ENCODE peak calls at places on chromosomes 16 and 17, in four cellular contexts. One of them, this sample, is unnamed.

GRCh38 chr16:59612094-59612493 is 878.0 kb upstream of the GOT2 start:
- DNase-seq in fibroblast of villous mesenchyme: no peak
- DNase-seq in thyroid gland: no peak
- DNase-seq in HFF-Myc: no peak
- DNase-seq in this sample: no peak

GRCh38 chr16:89553733-89554132 is 6.7 kb upstream of the RPL13 start:
- DNase-seq in fibroblast of villous mesenchyme: no peak
- DNase-seq in thyroid gland: no peak
- DNase-seq in HFF-Myc: no peak
- DNase-seq in this sample: no peak

GRCh38 chr16:16012144-16012543 is 62.7 kb downstream of the ABCC1 start:
- DNase-seq in fibroblast of villous mesenchyme: no peak
- DNase-seq in thyroid gland: no peak
- DNase-seq in HFF-Myc: no peak
- DNase-seq in this sample: no peak

GRCh38 chr16:73092236-73092781 is 44.4 kb upstream of the ZFHX3 start:
- DNase-seq in fibroblast of villous mesenchyme: no peak
- DNase-seq in thyroid gland: no peak
- DNase-seq in HFF-Myc: no peak
- DNase-seq in this sample: peak

GRCh38 chr16:11964761-11965539 is at the start of gene TNFRSF17:
- DNase-seq in fibroblast of villous mesenchyme: peak
- DNase-seq in thyroid gland: peak
- DNase-seq in HFF-Myc: no peak
- DNase-seq in this sample: peak

GRCh38 chr17:61484174-61484573 is 32.0 kb downstream of the TBX4 start:
- DNase-seq in fibroblast of villous mesenchyme: no peak
- DNase-seq in thyroid gland: no peak
- DNase-seq in HFF-Myc: no peak
- DNase-seq in this sample: no peak

GRCh38 chr16:25118851-25119584 is 7.5 kb downstream of the LCMT1 start:
- DNase-seq in fibroblast of villous mesenchyme: no peak
- DNase-seq in thyroid gland: no peak
- DNase-seq in HFF-Myc: no peak
- DNase-seq in this sample: no peak

GRCh38 chr17:71315568-71315967 is 805.3 kb upstream of the SOX9 start:
- DNase-seq in fibroblast of villous mesenchyme: no peak
- DNase-seq in thyroid gland: no peak
- DNase-seq in HFF-Myc: no peak
- DNase-seq in this sample: no peak

DNA sequence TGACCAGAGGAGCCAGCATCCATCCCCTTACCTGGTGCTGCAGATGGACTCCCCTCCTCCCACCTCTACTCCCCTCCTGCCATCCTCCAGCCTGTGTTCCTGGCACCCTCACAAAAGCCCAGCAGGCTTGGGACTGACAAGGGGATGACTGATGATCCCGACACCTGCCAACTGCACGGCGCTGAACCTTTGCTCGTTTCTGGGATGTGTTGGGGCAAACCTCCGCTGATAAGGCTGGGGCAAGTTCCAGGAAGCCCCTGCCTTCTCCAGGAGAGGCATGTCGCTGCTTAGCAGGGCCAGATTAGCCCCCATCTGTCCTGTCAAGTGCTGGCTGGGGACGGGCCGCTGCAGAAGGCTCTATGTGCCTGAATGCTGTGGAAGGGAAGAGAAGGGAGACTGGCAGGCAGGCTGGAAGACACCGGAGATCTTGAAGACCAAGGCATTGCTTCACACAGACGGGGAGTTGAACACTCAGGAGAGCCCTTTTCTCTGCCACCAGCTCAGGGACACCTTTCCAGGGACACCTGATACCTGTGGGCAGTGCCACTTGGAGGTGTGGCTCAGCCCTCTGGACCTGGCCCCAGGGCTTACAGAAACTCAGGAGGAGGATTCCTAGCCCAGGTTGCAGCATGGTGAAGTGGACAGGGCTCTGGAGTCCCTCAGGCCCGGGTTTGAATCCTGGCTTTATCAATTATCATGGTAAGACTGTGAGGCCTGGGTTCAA is 973 bp upstream of the KRT15 start:
- DNase-seq in fibroblast of villous mesenchyme: no peak
- DNase-seq in thyroid gland: no peak
- DNase-seq in HFF-Myc: no peak
- DNase-seq in this sample: no peak
- TF ChIP-seq CTCF in fibroblast of villous mesenchyme: no peak
- TF ChIP-seq CTCF in thyroid gland: no peak
- TF ChIP-seq CTCF in HFF-Myc: no peak
- TF ChIP-seq CTCF in this sample: no peak

GRCh38 chr16:9422769-9423513 is 331.5 kb downstream of the HAPSTR1 start:
- DNase-seq in fibroblast of villous mesenchyme: no peak
- DNase-seq in thyroid gland: no peak
- DNase-seq in HFF-Myc: no peak
- DNase-seq in this sample: no peak

GRCh38 chr16:9429946-9430345 is 338.5 kb downstream of the HAPSTR1 start:
- DNase-seq in fibroblast of villous mesenchyme: no peak
- DNase-seq in thyroid gland: no peak
- DNase-seq in HFF-Myc: no peak
- DNase-seq in this sample: no peak

DNA sequence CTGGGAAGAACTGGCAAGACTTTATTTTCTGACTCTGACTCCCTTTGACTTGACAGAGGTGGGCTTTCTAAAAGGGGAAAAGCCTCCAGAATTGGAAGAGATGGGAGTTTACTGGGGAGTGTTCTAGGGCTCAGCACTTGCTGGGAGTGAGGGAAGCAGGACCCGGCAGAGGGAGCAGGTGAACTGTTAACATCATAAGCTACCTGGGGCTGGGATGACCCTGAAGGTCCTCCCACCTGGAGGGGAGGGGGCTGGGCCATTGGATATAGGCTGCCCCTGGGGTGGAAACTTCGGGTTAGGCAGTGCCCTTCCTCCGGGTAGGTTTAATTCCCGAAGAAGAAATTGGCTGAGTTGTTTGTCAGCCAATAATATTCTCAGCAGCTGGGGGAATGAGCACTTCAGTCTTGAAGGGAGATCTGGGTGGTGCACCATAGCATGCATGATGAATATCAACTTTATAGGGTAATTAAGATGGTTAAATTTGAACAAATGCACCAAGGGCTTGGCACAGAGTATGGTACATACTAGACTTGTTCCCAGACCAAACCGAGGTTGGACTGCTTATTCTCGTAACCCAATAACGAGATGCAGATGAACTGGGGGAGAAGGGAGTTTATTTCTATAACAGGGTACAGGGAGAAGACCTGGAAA is 337.0 kb downstream of the HAPSTR1 start:
- DNase-seq in fibroblast of villous mesenchyme: no peak
- DNase-seq in thyroid gland: no peak
- DNase-seq in HFF-Myc: no peak
- DNase-seq in this sample: no peak
- TF ChIP-seq CTCF in fibroblast of villous mesenchyme: no peak
- TF ChIP-seq CTCF in thyroid gland: no peak
- TF ChIP-seq CTCF in HFF-Myc: no peak
- TF ChIP-seq CTCF in this sample: no peak

GRCh38 chr17:42720996-42721583 is 23.8 kb downstream of the EZH1 start:
- DNase-seq in fibroblast of villous mesenchyme: peak
- DNase-seq in thyroid gland: no peak
- DNase-seq in HFF-Myc: no peak
- DNase-seq in this sample: peak
- TF ChIP-seq CTCF in fibroblast of villous mesenchyme: peak
- TF ChIP-seq CTCF in thyroid gland: peak
- TF ChIP-seq CTCF in HFF-Myc: peak
- TF ChIP-seq CTCF in this sample: peak

DNA sequence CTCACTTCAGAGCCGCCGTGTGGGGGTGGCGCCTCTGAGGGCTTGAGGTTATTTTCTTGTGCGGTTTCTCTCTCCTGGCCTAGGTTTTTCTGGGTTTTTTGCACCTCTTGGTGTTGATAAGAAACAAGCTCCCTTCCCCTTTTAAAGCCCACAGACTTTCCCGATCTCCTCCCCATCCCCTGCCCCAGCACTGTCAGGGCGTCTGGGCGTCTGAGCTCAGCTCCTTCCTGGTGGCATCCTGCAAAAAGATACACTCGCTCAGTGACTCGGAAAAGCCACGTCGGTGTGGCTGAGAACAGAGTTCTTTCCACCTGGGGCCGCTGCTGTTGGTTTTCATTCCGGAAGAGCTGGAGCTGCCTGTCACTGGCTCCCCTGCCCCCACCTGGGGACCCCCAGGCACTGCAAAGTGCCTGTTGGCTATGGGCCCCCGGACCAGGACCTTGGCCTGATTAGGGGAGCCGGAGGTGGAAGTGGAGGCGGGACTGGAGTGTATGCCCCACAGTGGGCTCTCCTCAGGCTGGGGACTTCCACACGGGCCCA is 14.5 kb downstream of the BAIAP2 start:
- DNase-seq in fibroblast of villous mesenchyme: no peak
- DNase-seq in thyroid gland: no peak
- DNase-seq in HFF-Myc: no peak
- DNase-seq in this sample: no peak
- TF ChIP-seq CTCF in fibroblast of villous mesenchyme: no peak
- TF ChIP-seq CTCF in thyroid gland: no peak
- TF ChIP-seq CTCF in HFF-Myc: no peak
- TF ChIP-seq CTCF in this sample: no peak

GRCh38 chr17:34081269-34081668 is 173.8 kb upstream of the CCL2 start:
- DNase-seq in fibroblast of villous mesenchyme: no peak
- DNase-seq in thyroid gland: no peak
- DNase-seq in HFF-Myc: no peak
- DNase-seq in this sample: peak
- TF ChIP-seq CTCF in fibroblast of villous mesenchyme: peak
- TF ChIP-seq CTCF in thyroid gland: no peak
- TF ChIP-seq CTCF in HFF-Myc: peak
- TF ChIP-seq CTCF in this sample: peak